ENCODE peak calls at places on chromosomes 1 and 21, in six cellular contexts. B is Panc1, H is heart right ventricle, V is NCI-H69, W is caudate nucleus, Q is left colon. U is an unnamed sample.

GRCh38 chr1:235651170-235651806 is 1.7 kb upstream of the GNG4 start:
- DNase-seq in V (no peak), B (no peak), W (no peak), H (no peak), Q (no peak), U (no peak)

GRCh38 chr1:207848234-207848633 is 62.7 kb downstream of the CD34 start:
- DNase-seq in B (peak; percentile 56), Q (peak; percentile 91), H (peak; percentile 70), W (no peak), V (no peak), U (peak; percentile 64)

GRCh38 chr1:7471836-7472235 is 299.3 kb upstream of the VAMP3 start:
- DNase-seq in Q (no peak), B (no peak), H (no peak), V (peak; percentile 91), W (no peak), U (no peak)

GRCh38 chr1:196517193-196517592 is 91.0 kb downstream of the KCNT2 start:
- DNase-seq in H (no peak), W (no peak), Q (no peak), B (no peak), V (no peak), U (no peak)

GRCh38 chr1:153699116-153699515 is 20.6 kb downstream of the NPR1 start:
- DNase-seq in Q (no peak), H (no peak), W (no peak), V (no peak), B (no peak), U (no peak)

GRCh38 chr1:83882906-83883305 is 116.0 kb downstream of the TTLL7 start:
- DNase-seq in H (peak; percentile 6), W (no peak), B (no peak), V (peak; percentile 95), Q (peak; percentile 27), U (no peak)

GRCh38 chr1:40595623-40596022 is 64.2 kb downstream of the ZNF684 start:
- DNase-seq in V (no peak), W (no peak), H (no peak), Q (no peak), B (no peak), U (no peak)

GRCh38 chr1:244992833-244993232 is 128.5 kb upstream of the HNRNPU start:
- DNase-seq in W (no peak), B (no peak), V (no peak), H (no peak), Q (no peak), U (no peak)

GRCh38 chr1:220217383-220217988 is 54.8 kb downstream of the RAB3GAP2 start:
- DNase-seq in Q (no peak), B (peak; percentile 17), H (no peak), W (no peak), V (peak; percentile 23), U (no peak)

GRCh38 chr1:202805886-202806511 is 2.2 kb downstream of the KDM5B start:
- DNase-seq in V (no peak), W (no peak), Q (no peak), B (no peak), H (no peak), U (no peak)

GRCh38 chr1:117527566-117528102 is 78.2 kb upstream of the TENT5C start:
- DNase-seq in V (no peak), Q (no peak), W (no peak), H (no peak), B (no peak), U (no peak)

GRCh38 chr1:37477198-37477931 is 3.0 kb downstream of the ZC3H12A start:
- DNase-seq in W (no peak), H (no peak), Q (peak; percentile 90), B (no peak), V (peak; percentile 47), U (peak; percentile 83)

GRCh38 chr1:16608838-16609560 is 4.4 kb downstream of the NBPF1 start:
- DNase-seq in V (no peak), W (no peak), B (no peak), H (no peak), Q (no peak), U (no peak)

GRCh38 chr1:33471416-33471815 is 1.0 kb upstream of the ZSCAN20 start:
- DNase-seq in B (no peak), H (no peak), W (no peak), Q (no peak), V (no peak), U (no peak)

GRCh38 chr1:29664711-29665110 is 428.4 kb downstream of the PTPRU start:
- DNase-seq in V (no peak), Q (no peak), H (no peak), B (no peak), W (no peak), U (no peak)

GRCh38 chr1:231162970-231163830 is 1.3 kb downstream of the TRIM67 start:
- DNase-seq in W (no peak), H (no peak), B (no peak), V (peak; percentile 57), Q (no peak), U (no peak)

GRCh38 chr1:226687476-226687875 is 51.6 kb downstream of the ITPKB start:
- DNase-seq in H (no peak), V (peak; percentile 45), Q (no peak), B (no peak), W (no peak), U (no peak)

GRCh38 chr1:87953109-87953508 is 624.4 kb downstream of the LMO4 start:
- DNase-seq in Q (no peak), B (no peak), V (no peak), H (no peak), W (no peak), U (no peak)

GRCh38 chr1:7703321-7704213 is 67.5 kb upstream of the VAMP3 start:
- DNase-seq in H (no peak), Q (no peak), V (peak; percentile 72), W (no peak), B (no peak), U (no peak)

GRCh38 chr1:116740726-116741125 is 13.5 kb upstream of the CD2 start:
- DNase-seq in B (no peak), V (no peak), Q (no peak), W (no peak), H (no peak), U (no peak)

GRCh38 chr21:42484966-42485365 is 11.1 kb downstream of the RSPH1 start:
- DNase-seq in Q (no peak), W (no peak), H (no peak), V (no peak), B (no peak), U (no peak)

GRCh38 chr1:205532996-205533728 is 28.7 kb downstream of the CDK18 start:
- DNase-seq in V (no peak), B (no peak), H (no peak), Q (no peak), W (no peak), U (no peak)

GRCh38 chr21:23401278-23401677 is 2206.0 kb downstream of the MRPL39 start:
- DNase-seq in W (no peak), V (peak; percentile 78), H (no peak), B (peak; percentile 2), Q (no peak), U (no peak)

GRCh38 chr1:10399487-10399917 is 638 bp downstream of the PGD start:
- DNase-seq in Q (peak; percentile 30), H (peak; percentile 18), B (no peak), W (no peak), V (no peak), U (no peak)

GRCh38 chr1:56152635-56153034 is 426.7 kb downstream of the PLPP3 start:
- DNase-seq in H (no peak), B (no peak), W (no peak), V (no peak), Q (no peak), U (no peak)

GRCh38 chr1:59595774-59596173 is 219.0 kb upstream of the HOOK1 start:
- DNase-seq in V (peak; percentile 74), H (no peak), Q (no peak), B (no peak), W (no peak), U (no peak)

GRCh38 chr1:41846595-41846994 is 72.1 kb downstream of the HIVEP3 start:
- DNase-seq in V (no peak), B (no peak), W (no peak), Q (no peak), H (no peak), U (no peak)

GRCh38 chr1:117051224-117052064 is 8.7 kb upstream of the TTF2 start:
- DNase-seq in V (no peak), H (no peak), W (no peak), Q (peak; percentile 66), B (no peak), U (no peak)

GRCh38 chr1:100921110-100921706 is 25.3 kb downstream of the SLC30A7 start:
- DNase-seq in W (no peak), Q (no peak), H (peak; percentile 11), B (peak; percentile 5), V (peak; percentile 49), U (no peak)

GRCh38 chr1:30879940-30880339 is 28.6 kb downstream of the SDC3 start:
- DNase-seq in V (peak; percentile 93), B (no peak), W (peak; percentile 55), H (no peak), Q (no peak), U (no peak)

GRCh38 chr21:26952274-26953066 is 14.4 kb downstream of the ADAMTS5 start:
- DNase-seq in W (no peak), V (no peak), B (no peak), Q (no peak), H (no peak), U (no peak)

GRCh38 chr1:184457500-184457899 is 70.7 kb downstream of the C1orf21 start:
- DNase-seq in B (no peak), H (no peak), W (no peak), V (peak; percentile 18), Q (no peak), U (no peak)

U was measured in right lobe of liver.